ENCODE peak calls at places on chromosomes 4 and X, in six cellular contexts. One of them, this sample, is unnamed.

GRCh38 chr4:187059031-187059430 is 335.4 kb upstream of the FAT1 start:
- DNase-seq in coronary artery: no peak
- DNase-seq in fibroblast of the conjunctiva: no peak
- DNase-seq in RKO: no peak
- DNase-seq in ecto neural progenitor cell: no peak
- DNase-seq in NCI-H2081: no peak
- DNase-seq in this sample: no peak

GRCh38 chr4:138609943-138610350 is 367.8 kb upstream of the SLC7A11 start:
- DNase-seq in ecto neural progenitor cell: no peak
- DNase-seq in NCI-H2081: no peak
- DNase-seq in coronary artery: no peak
- DNase-seq in fibroblast of the conjunctiva: peak
- DNase-seq in RKO: peak
- DNase-seq in this sample: no peak

GRCh38 chr4:107034091-107034698 is 1.9 kb downstream of the DKK2 start:
- DNase-seq in NCI-H2081: no peak
- DNase-seq in ecto neural progenitor cell: peak
- DNase-seq in RKO: no peak
- DNase-seq in fibroblast of the conjunctiva: peak
- DNase-seq in coronary artery: no peak
- DNase-seq in this sample: no peak

GRCh38 chr4:116361782-116362181 is 723.6 kb downstream of the TRAM1L1 start:
- DNase-seq in ecto neural progenitor cell: no peak
- DNase-seq in RKO: no peak
- DNase-seq in fibroblast of the conjunctiva: no peak
- DNase-seq in coronary artery: no peak
- DNase-seq in NCI-H2081: peak
- DNase-seq in this sample: no peak

GRCh38 chr4:101348367-101348827 is 1.1 kb upstream of the PPP3CA start:
- DNase-seq in fibroblast of the conjunctiva: no peak
- DNase-seq in RKO: peak
- DNase-seq in coronary artery: no peak
- DNase-seq in ecto neural progenitor cell: no peak
- DNase-seq in NCI-H2081: no peak
- DNase-seq in this sample: no peak

GRCh38 chrX:47484885-47485284 is 1.9 kb upstream of the ZNF41 start:
- DNase-seq in ecto neural progenitor cell: no peak
- DNase-seq in coronary artery: no peak
- DNase-seq in RKO: no peak
- DNase-seq in fibroblast of the conjunctiva: no peak
- DNase-seq in NCI-H2081: no peak
- DNase-seq in this sample: no peak

GRCh38 chrX:18892881-18893280 is 91.0 kb downstream of the PHKA2 start:
- DNase-seq in fibroblast of the conjunctiva: no peak
- DNase-seq in ecto neural progenitor cell: no peak
- DNase-seq in coronary artery: no peak
- DNase-seq in NCI-H2081: no peak
- DNase-seq in RKO: no peak
- DNase-seq in this sample: no peak

GRCh38 chr4:12126476-12126875 is 697.8 kb upstream of the HS3ST1 start:
- DNase-seq in coronary artery: no peak
- DNase-seq in NCI-H2081: no peak
- DNase-seq in ecto neural progenitor cell: no peak
- DNase-seq in RKO: no peak
- DNase-seq in fibroblast of the conjunctiva: no peak
- DNase-seq in this sample: no peak

GRCh38 chr4:107183155-107183774 is 147.2 kb upstream of the DKK2 start:
- DNase-seq in coronary artery: no peak
- DNase-seq in fibroblast of the conjunctiva: peak
- DNase-seq in NCI-H2081: peak
- DNase-seq in RKO: peak
- DNase-seq in ecto neural progenitor cell: no peak
- DNase-seq in this sample: peak

This sample was measured in AG09319.